ENCODE peak calls at places on chromosomes 5 and 9, in nine cellular contexts. H is memory B cell; X is anterior cingulate cortex; E is WTC11; G is activated CD4-positive, CD25-positive, alpha-beta regulatory T cell; L is nephron progenitor cell; V is epithelial cell of esophagus; I is iris pigment epithelial cell; F is GM12892. T is an unnamed sample.

GRCh38 chr5:176810084-176810597 is at the start of gene UNC5A:
- DNase-seq in H (peak), X (no peak), E (peak), G (no peak), L (peak), V (peak), I (peak), F (peak), T (no peak)

GRCh38 chr5:170747357-170747756 is 36.2 kb upstream of the GABRP start:
- DNase-seq in H (no peak), X (no peak), E (no peak), G (no peak), L (no peak), V (no peak), I (no peak), F (no peak), T (no peak)

GRCh38 chr5:176742246-176743105 is 67.9 kb upstream of the UNC5A start:
- DNase-seq in H (no peak), X (no peak), E (no peak), G (no peak), L (no peak), V (no peak), I (no peak), F (no peak), T (no peak)

GRCh38 chr9:133238851-133239532 is 29.9 kb upstream of the OBP2B start:
- DNase-seq in H (peak), X (no peak), E (peak), G (peak), L (peak), V (peak), I (peak), F (peak), T (no peak)

GRCh38 chr5:32217886-32218396 is 43.8 kb upstream of the GOLPH3 start:
- DNase-seq in H (no peak), X (no peak), E (no peak), G (no peak), L (no peak), V (peak), I (no peak), F (no peak), T (no peak)

GRCh38 chr5:145697251-145698016 is 137.7 kb downstream of the PRELID2 start:
- DNase-seq in H (no peak), X (no peak), E (peak), G (no peak), L (peak), V (peak), I (peak), F (no peak), T (no peak)

GRCh38 chr5:120073722-120074121 is 390.4 kb upstream of the PRR16 start:
- DNase-seq in H (no peak), X (no peak), E (no peak), G (no peak), L (no peak), V (no peak), I (no peak), F (no peak), T (no peak)

GRCh38 chr9:132637351-132637750 is 32.4 kb downstream of the DDX31 start:
- DNase-seq in H (no peak), X (no peak), E (no peak), G (no peak), L (no peak), V (peak), I (no peak), F (no peak), T (no peak)

GRCh38 chr5:132907161-132907560 is 33.7 kb downstream of the LEAP2 start:
- DNase-seq in H (no peak), X (no peak), E (no peak), G (no peak), L (no peak), V (peak), I (no peak), F (no peak), T (no peak)

GRCh38 chr5:16131878-16132277 is 47.7 kb downstream of the MARCHF11 start:
- DNase-seq in H (no peak), X (no peak), E (no peak), G (no peak), L (no peak), V (no peak), I (no peak), F (no peak), T (no peak)

GRCh38 chr5:79297661-79298060 is 61.7 kb downstream of the JMY start:
- DNase-seq in H (no peak), X (no peak), E (no peak), G (no peak), L (no peak), V (no peak), I (peak), F (no peak), T (no peak)

GRCh38 chr9:130741831-130742449 is 48.4 kb downstream of the EXOSC2 start:
- DNase-seq in H (no peak), X (no peak), E (no peak), G (no peak), L (no peak), V (peak), I (peak), F (no peak), T (no peak)

GRCh38 chr9:103898550-103898949 is 195.6 kb upstream of the SMC2 start:
- DNase-seq in H (no peak), X (no peak), E (no peak), G (no peak), L (no peak), V (no peak), I (no peak), F (no peak), T (no peak)